ENCODE peak calls at places on chromosomes 5 and 9, in seven cellular contexts. T is K562, L is H1, U is HepG2, D is HCT116, N is SK-N-SH, I is GM12878. V is an unnamed sample.

GRCh38 chr5:96254980-96255681 is 177.9 kb downstream of the PCSK1 start:
- DNase-seq in L (no peak), U (no peak), N (no peak), I (no peak), D (no peak), T (no peak), V (no peak)

GRCh38 chr9:115850548-115851304 is 302.9 kb upstream of the PAPPA start:
- DNase-seq in T (no peak), N (no peak), I (no peak), U (no peak), L (no peak), D (no peak), V (no peak)

GRCh38 chr5:172115541-172115982 is 72.5 kb downstream of the STK10 start:
- DNase-seq in I (no peak), D (no peak), L (no peak), U (no peak), T (no peak), N (peak), V (no peak)

GRCh38 chr9:22337261-22337660 is 109.4 kb upstream of the DMRTA1 start:
- DNase-seq in I (no peak), U (no peak), D (no peak), N (no peak), T (no peak), L (no peak), V (no peak)

GRCh38 chr5:61308699-61309098 is 23.4 kb upstream of the ZSWIM6 start:
- DNase-seq in D (no peak), T (no peak), U (no peak), I (no peak), L (no peak), N (no peak), V (no peak)

GRCh38 chr9:121765021-121765950 is 113.9 kb downstream of the DAB2IP start:
- DNase-seq in N (peak), T (no peak), I (no peak), U (peak), L (no peak), D (no peak), V (peak)

GRCh38 chr5:135360278-135361274 is 38.5 kb downstream of the MACROH2A1 start:
- DNase-seq in U (no peak), N (no peak), T (no peak), I (no peak), L (no peak), D (no peak), V (no peak)

GRCh38 chr9:92406506-92406905 is 2.1 kb upstream of the OGN start:
- DNase-seq in U (no peak), N (no peak), I (peak), T (peak), D (no peak), L (no peak), V (no peak)

GRCh38 chr9:28301281-28301680 is 728.0 kb upstream of the C9orf72 start:
- DNase-seq in N (no peak), U (no peak), L (no peak), T (no peak), D (no peak), I (no peak), V (no peak)

GRCh38 chr9:11933926-11934325 is 759.3 kb upstream of the TYRP1 start:
- DNase-seq in L (no peak), T (no peak), U (no peak), D (no peak), I (no peak), N (no peak), V (no peak)

GRCh38 chr5:115179068-115179958 is 9.6 kb upstream of the TRIM36 start:
- DNase-seq in I (no peak), T (no peak), N (peak), L (no peak), D (no peak), U (no peak), V (no peak)

GRCh38 chr9:98280162-98280561 is 24.7 kb upstream of the TBC1D2 start:
- DNase-seq in D (no peak), L (no peak), U (no peak), N (no peak), I (no peak), T (no peak), V (no peak)

GRCh38 chr9:73011346-73011745 is 58.5 kb upstream of the ALDH1A1 start:
- DNase-seq in D (no peak), N (no peak), T (no peak), L (no peak), I (no peak), U (no peak), V (no peak)

GRCh38 chr9:114462791-114463190 is 42.5 kb downstream of the WHRN start:
- DNase-seq in U (no peak), T (no peak), N (no peak), D (no peak), L (no peak), I (no peak), V (no peak)

GRCh38 chr5:168137265-168137664 is 154.2 kb upstream of the WWC1 start:
- DNase-seq in I (peak), U (no peak), N (no peak), T (no peak), D (no peak), L (no peak), V (no peak)

GRCh38 chr5:32076699-32077695 is 97.1 kb downstream of the GOLPH3 start:
- DNase-seq in I (peak), T (peak), L (no peak), D (peak), N (peak), U (peak), V (peak)

GRCh38 chr9:83280259-83280658 is 217.3 kb upstream of the RASEF start:
- DNase-seq in T (no peak), I (no peak), N (no peak), D (no peak), U (no peak), L (no peak), V (no peak)

GRCh38 chr5:18220631-18221030 is 586.4 kb downstream of the TAF11L14 start:
- DNase-seq in I (no peak), L (no peak), N (no peak), D (no peak), U (no peak), T (no peak), V (no peak)

GRCh38 chr5:65506961-65507360 is 25.2 kb upstream of the ADAMTS6 start:
- DNase-seq in T (no peak), I (no peak), L (no peak), N (peak), D (no peak), U (no peak), V (no peak)

GRCh38 chr5:14816999-14817761 is 54.4 kb downstream of the ANKH start:
- DNase-seq in D (no peak), U (no peak), T (no peak), L (no peak), N (no peak), I (no peak), V (no peak)

GRCh38 chr5:16888694-16889124 is 47.4 kb downstream of the MYO10 start:
- DNase-seq in N (no peak), U (no peak), L (no peak), D (no peak), T (no peak), I (no peak), V (no peak)

GRCh38 chr5:158451203-158451982 is 592.4 kb upstream of the CLINT1 start:
- DNase-seq in D (no peak), I (no peak), L (no peak), T (no peak), U (no peak), N (peak), V (no peak)

GRCh38 chr5:4700082-4700481 is 440.0 kb upstream of the ADAMTS16 start:
- DNase-seq in L (peak), N (peak), U (peak), D (no peak), I (no peak), T (peak), V (peak)

GRCh38 chr5:159337291-159337974 is 7.1 kb upstream of the IL12B start:
- DNase-seq in L (no peak), I (no peak), U (no peak), T (peak), D (no peak), N (no peak), V (no peak)

GRCh38 chr5:170572453-170572852 is 68.6 kb downstream of the KCNIP1 start:
- DNase-seq in T (no peak), I (peak), N (no peak), D (no peak), L (no peak), U (no peak), V (no peak)

GRCh38 chr5:45692481-45692880 is 3.7 kb downstream of the HCN1 start:
- DNase-seq in D (no peak), N (no peak), U (no peak), I (no peak), L (no peak), T (no peak), V (no peak)

GRCh38 chr5:181109489-181110013 is 21.4 kb downstream of the OR2V1 start:
- DNase-seq in U (no peak), N (no peak), T (peak), D (no peak), I (no peak), L (no peak), V (no peak)

GRCh38 chr9:69198526-69199250 is 24.6 kb downstream of the TJP2 start:
- DNase-seq in D (no peak), T (no peak), U (no peak), I (no peak), N (no peak), L (no peak), V (peak)

GRCh38 chr5:112419596-112420110 is 576 bp upstream of the EPB41L4A start:
- DNase-seq in D (peak), T (peak), I (no peak), U (no peak), N (peak), L (no peak), V (peak)

GRCh38 chr9:127500399-127500798 is 49.1 kb downstream of the LRSAM1 start:
- DNase-seq in I (no peak), N (peak), D (no peak), U (no peak), T (no peak), L (no peak), V (no peak)

GRCh38 chr9:137742698-137743097 is 123.9 kb downstream of the EHMT1 start:
- DNase-seq in I (no peak), D (no peak), U (no peak), T (no peak), L (no peak), N (peak), V (no peak)

GRCh38 chr5:78373231-78373630 is 12.8 kb downstream of the SCAMP1 start:
- DNase-seq in N (no peak), T (no peak), U (no peak), I (no peak), D (no peak), L (no peak), V (no peak)

GRCh38 chr5:78364005-78364404 is 3.6 kb downstream of the SCAMP1 start:
- DNase-seq in U (no peak), D (no peak), N (no peak), T (no peak), I (no peak), L (no peak), V (no peak)

GRCh38 chr5:78369680-78370079 is 9.3 kb downstream of the SCAMP1 start:
- DNase-seq in I (no peak), T (no peak), N (no peak), D (no peak), L (no peak), U (no peak), V (no peak)

GRCh38 chr5:78362220-78362619 is 1.8 kb downstream of the SCAMP1 start:
- DNase-seq in D (no peak), U (no peak), L (no peak), I (no peak), T (no peak), N (no peak), V (no peak)

DNA sequence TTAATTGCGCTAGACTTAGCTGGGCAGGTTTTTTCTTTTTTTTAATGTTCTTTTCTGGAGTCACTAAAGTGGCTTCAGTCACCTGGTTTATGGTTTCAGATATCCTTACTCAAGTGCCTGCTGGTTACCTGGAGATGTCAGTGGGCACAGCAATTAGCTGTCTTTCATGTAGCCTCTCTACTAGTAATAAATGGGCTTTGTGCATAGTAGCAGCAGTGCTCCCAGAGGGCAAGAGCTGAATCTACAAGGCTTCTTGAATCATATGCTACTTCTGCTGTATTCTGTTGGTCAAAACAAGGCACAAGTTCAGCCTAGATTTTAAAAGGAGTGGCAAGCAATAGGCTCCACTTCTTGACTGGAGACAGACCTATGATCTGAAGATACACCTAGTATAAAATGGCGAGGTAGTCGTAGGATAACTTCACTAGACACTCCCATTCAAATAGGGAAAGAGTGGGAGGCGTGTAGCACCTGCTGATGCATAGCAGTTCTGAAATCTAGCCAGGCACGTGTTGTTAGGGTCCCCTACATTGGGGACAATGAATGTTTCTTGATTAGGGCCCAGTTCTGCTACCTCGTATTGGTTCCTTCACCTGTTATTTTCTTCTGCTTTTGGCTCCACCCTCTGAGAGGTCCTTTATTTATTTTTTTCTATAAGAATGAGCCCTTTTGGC is 7.0 kb downstream of the SCAMP1 start:
- DNase-seq in D (no peak), L (no peak), N (no peak), U (no peak), T (no peak), I (no peak), V (peak)
- TF ChIP-seq JUND in D (no peak), L (no peak), N (no peak), U (no peak), T (no peak), I (no peak), V (no peak)

GRCh38 chr5:142683885-142684505 is 1.9 kb downstream of the FGF1 start:
- DNase-seq in U (no peak), D (no peak), L (no peak), N (no peak), T (no peak), I (no peak), V (no peak)

GRCh38 chr5:142685418-142686209 is at the start of gene FGF1:
- DNase-seq in T (no peak), D (no peak), U (no peak), N (peak), L (no peak), I (no peak), V (no peak)

GRCh38 chr5:142683116-142683515 is 2.8 kb downstream of the FGF1 start:
- DNase-seq in I (no peak), N (no peak), D (no peak), T (no peak), L (no peak), U (no peak), V (no peak)

GRCh38 chr5:142686210-142686734 is 382 bp upstream of the FGF1 start:
- DNase-seq in D (no peak), U (peak), I (no peak), L (no peak), T (no peak), N (peak), V (no peak)

GRCh38 chr5:142684508-142685031 is 1.3 kb downstream of the FGF1 start:
- DNase-seq in U (no peak), D (no peak), T (no peak), L (peak), I (no peak), N (no peak), V (no peak)
- TF ChIP-seq JUND in U (no peak), D (no peak), T (no peak), L (no peak), I (no peak), N (no peak), V (no peak)

GRCh38 chr5:56310711-56311204 is 77.6 kb upstream of the ANKRD55 start:
- DNase-seq in D (no peak), I (no peak), T (peak), N (peak), L (no peak), U (no peak), V (no peak)

GRCh38 chr5:56311306-56311904 is 78.3 kb upstream of the ANKRD55 start:
- DNase-seq in D (no peak), N (no peak), L (no peak), U (no peak), I (no peak), T (no peak), V (no peak)

GRCh38 chr5:56314536-56314935 is 81.4 kb upstream of the ANKRD55 start:
- DNase-seq in T (peak), N (no peak), I (no peak), U (peak), D (no peak), L (no peak), V (peak)

GRCh38 chr5:56313004-56313531 is 79.9 kb upstream of the ANKRD55 start:
- DNase-seq in N (no peak), L (no peak), D (no peak), U (no peak), T (no peak), I (no peak), V (no peak)

DNA sequence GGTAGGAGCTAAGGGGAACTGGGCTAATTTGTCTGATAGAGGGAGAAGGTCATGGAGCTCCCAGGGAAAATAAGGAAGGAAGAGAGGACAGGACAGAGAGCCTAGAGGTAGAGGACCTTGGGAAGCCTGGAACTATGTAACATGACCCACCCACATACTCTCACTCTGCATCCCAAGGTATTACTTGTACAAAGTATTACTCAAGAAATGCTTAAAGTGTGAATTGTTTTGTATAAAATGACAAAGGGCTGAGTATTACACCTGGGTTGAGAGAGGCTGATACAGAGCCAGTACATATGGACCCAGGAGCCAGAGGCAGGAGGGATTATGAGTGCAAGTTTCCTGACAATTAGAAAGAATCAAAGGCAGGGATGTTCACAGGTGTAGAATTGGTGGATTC is 80.5 kb upstream of the ANKRD55 start:
- DNase-seq in D (no peak), U (no peak), L (no peak), I (no peak), T (no peak), N (no peak), V (no peak)
- TF ChIP-seq JUND in D (no peak), U (no peak), L (no peak), I (no peak), T (no peak), N (no peak), V (no peak)

GRCh38 chr5:93677344-93678021 is 63.9 kb downstream of the POU5F2 start:
- DNase-seq in U (peak), I (no peak), N (peak), L (peak), D (peak), T (no peak), V (peak)
- TF ChIP-seq JUND in U (no peak), I (no peak), N (peak), L (no peak), D (no peak), T (no peak), V (no peak)

GRCh38 chr5:6541256-6542013 is 91.4 kb downstream of the NSUN2 start:
- DNase-seq in N (no peak), L (no peak), D (no peak), U (no peak), T (no peak), I (no peak), V (peak)
- TF ChIP-seq JUND in N (no peak), L (no peak), D (no peak), U (no peak), T (no peak), I (no peak), V (no peak)

GRCh38 chr5:165616550-165617430 is 2111.4 kb downstream of the MAT2B start:
- DNase-seq in U (no peak), L (no peak), T (no peak), I (no peak), D (no peak), N (no peak), V (peak)
- TF ChIP-seq JUND in U (no peak), L (no peak), T (no peak), I (no peak), D (no peak), N (no peak), V (no peak)

GRCh38 chr9:131892162-131892707 is 152.4 kb upstream of the RAPGEF1 start:
- DNase-seq in L (no peak), D (no peak), N (no peak), U (no peak), T (no peak), I (no peak), V (no peak)
- TF ChIP-seq JUND in L (no peak), D (no peak), N (no peak), U (no peak), T (no peak), I (no peak), V (no peak)

GRCh38 chr9:84791608-84792007 is 122.1 kb downstream of the NTRK2 start:
- DNase-seq in T (no peak), N (no peak), I (no peak), L (no peak), U (no peak), D (no peak), V (no peak)
- TF ChIP-seq JUND in T (no peak), N (no peak), I (no peak), L (no peak), U (no peak), D (no peak), V (no peak)

V was measured in T47D.